ENCODE peak calls at places on chromosomes 2 and 18, in four cellular contexts. One of them, this sample, is unnamed.

GRCh38 chr18:75003764-75004690 is 204.9 kb downstream of the PTGR3 start:
- DNase-seq in hepatocyte: no peak
- DNase-seq in bronchial epithelial cell: no peak
- DNase-seq in GM12865: no peak
- DNase-seq in this sample: no peak

GRCh38 chr2:75113217-75113616 is 86.1 kb downstream of the TACR1 start:
- DNase-seq in hepatocyte: no peak
- DNase-seq in bronchial epithelial cell: no peak
- DNase-seq in GM12865: no peak
- DNase-seq in this sample: no peak

GRCh38 chr18:35430721-35431441 is 53.7 kb upstream of the ZNF396 start:
- DNase-seq in hepatocyte: no peak
- DNase-seq in bronchial epithelial cell: no peak
- DNase-seq in GM12865: no peak
- DNase-seq in this sample: no peak

GRCh38 chr2:240041363-240041762 is 11.1 kb upstream of the OR6B2 start:
- DNase-seq in hepatocyte: no peak
- DNase-seq in bronchial epithelial cell: no peak
- DNase-seq in GM12865: no peak
- DNase-seq in this sample: no peak

GRCh38 chr18:76889086-76889699 is 66.8 kb downstream of the ZNF236 start:
- DNase-seq in hepatocyte: no peak
- DNase-seq in bronchial epithelial cell: no peak
- DNase-seq in GM12865: no peak
- DNase-seq in this sample: no peak

GRCh38 chr2:136384541-136385303 is 266.8 kb upstream of the CXCR4 start:
- DNase-seq in hepatocyte: peak
- DNase-seq in bronchial epithelial cell: peak
- DNase-seq in GM12865: peak
- DNase-seq in this sample: peak

GRCh38 chr18:58190842-58191530 is 147.0 kb downstream of the NEDD4L start:
- DNase-seq in hepatocyte: no peak
- DNase-seq in bronchial epithelial cell: no peak
- DNase-seq in GM12865: no peak
- DNase-seq in this sample: no peak

GRCh38 chr2:33372940-33373553 is 103.4 kb upstream of the RASGRP3 start:
- DNase-seq in hepatocyte: peak
- DNase-seq in bronchial epithelial cell: peak
- DNase-seq in GM12865: peak
- DNase-seq in this sample: peak

GRCh38 chr2:30139131-30139870 is 7.5 kb upstream of the YPEL5 start:
- DNase-seq in hepatocyte: no peak
- DNase-seq in bronchial epithelial cell: peak
- DNase-seq in GM12865: peak
- DNase-seq in this sample: no peak

GRCh38 chr2:35462226-35462983 is 893.2 kb upstream of the CRIM1 start:
- DNase-seq in hepatocyte: no peak
- DNase-seq in bronchial epithelial cell: no peak
- DNase-seq in GM12865: no peak
- DNase-seq in this sample: no peak

GRCh38 chr2:202054716-202055115 is 18.3 kb upstream of the KIAA2012 start:
- DNase-seq in hepatocyte: no peak
- DNase-seq in bronchial epithelial cell: no peak
- DNase-seq in GM12865: no peak
- DNase-seq in this sample: no peak

GRCh38 chr2:31401580-31401979 is 13.0 kb downstream of the XDH start:
- DNase-seq in hepatocyte: no peak
- DNase-seq in bronchial epithelial cell: peak
- DNase-seq in GM12865: no peak
- DNase-seq in this sample: no peak

GRCh38 chr2:128440666-128441340 is 122.1 kb upstream of the HS6ST1 start:
- DNase-seq in hepatocyte: no peak
- DNase-seq in bronchial epithelial cell: no peak
- DNase-seq in GM12865: no peak
- DNase-seq in this sample: no peak

GRCh38 chr18:71442830-71443229 is 1101.3 kb downstream of the CBLN2 start:
- DNase-seq in hepatocyte: no peak
- DNase-seq in bronchial epithelial cell: no peak
- DNase-seq in GM12865: no peak
- DNase-seq in this sample: no peak

GRCh38 chr2:227888289-227888688 is 16.9 kb downstream of the DAW1 start:
- DNase-seq in hepatocyte: no peak
- DNase-seq in bronchial epithelial cell: no peak
- DNase-seq in GM12865: no peak
- DNase-seq in this sample: no peak

GRCh38 chr2:17539993-17540812 is at the start of gene VSNL1:
- DNase-seq in hepatocyte: peak
- DNase-seq in bronchial epithelial cell: peak
- DNase-seq in GM12865: peak
- DNase-seq in this sample: no peak

GRCh38 chr2:199668648-199669047 is 182.3 kb downstream of the FTCDNL1 start:
- DNase-seq in hepatocyte: no peak
- DNase-seq in bronchial epithelial cell: no peak
- DNase-seq in GM12865: no peak
- DNase-seq in this sample: no peak

GRCh38 chr18:28716321-28716720 is 539.4 kb upstream of the CDH2 start:
- DNase-seq in hepatocyte: no peak
- DNase-seq in bronchial epithelial cell: no peak
- DNase-seq in GM12865: no peak
- DNase-seq in this sample: no peak

GRCh38 chr2:8549273-8549922 is 132.5 kb upstream of the ID2 start:
- DNase-seq in hepatocyte: no peak
- DNase-seq in bronchial epithelial cell: no peak
- DNase-seq in GM12865: no peak
- DNase-seq in this sample: no peak

GRCh38 chr2:190181066-190181681 is 118.6 kb upstream of the MSTN start:
- DNase-seq in hepatocyte: no peak
- DNase-seq in bronchial epithelial cell: peak
- DNase-seq in GM12865: peak
- DNase-seq in this sample: no peak

GRCh38 chr18:48376934-48377333 is 32.2 kb downstream of the ZBTB7C start:
- DNase-seq in hepatocyte: no peak
- DNase-seq in bronchial epithelial cell: no peak
- DNase-seq in GM12865: no peak
- DNase-seq in this sample: no peak

GRCh38 chr2:196459539-196459938 is 180.0 kb upstream of the CCDC150 start:
- DNase-seq in hepatocyte: no peak
- DNase-seq in bronchial epithelial cell: no peak
- DNase-seq in GM12865: peak
- DNase-seq in this sample: peak

GRCh38 chr2:198788676-198789075 is 669.1 kb downstream of the SATB2 start:
- DNase-seq in hepatocyte: no peak
- DNase-seq in bronchial epithelial cell: no peak
- DNase-seq in GM12865: no peak
- DNase-seq in this sample: no peak

GRCh38 chr2:217789003-217789735 is 213.6 kb downstream of the TNS1 start:
- DNase-seq in hepatocyte: peak
- DNase-seq in bronchial epithelial cell: peak
- DNase-seq in GM12865: peak
- DNase-seq in this sample: peak

GRCh38 chr2:43136862-43137261 is 89.5 kb downstream of the ZFP36L2 start:
- DNase-seq in hepatocyte: peak
- DNase-seq in bronchial epithelial cell: no peak
- DNase-seq in GM12865: peak
- DNase-seq in this sample: peak

GRCh38 chr2:118837067-118837466 is 10.4 kb downstream of the EN1 start:
- DNase-seq in hepatocyte: no peak
- DNase-seq in bronchial epithelial cell: no peak
- DNase-seq in GM12865: no peak
- DNase-seq in this sample: no peak

GRCh38 chr18:50097702-50098101 is 97.2 kb downstream of the MYO5B start:
- DNase-seq in hepatocyte: no peak
- DNase-seq in bronchial epithelial cell: peak
- DNase-seq in GM12865: peak
- DNase-seq in this sample: no peak

GRCh38 chr2:145221511-145221910 is 701.6 kb upstream of the ZEB2 start:
- DNase-seq in hepatocyte: no peak
- DNase-seq in bronchial epithelial cell: no peak
- DNase-seq in GM12865: no peak
- DNase-seq in this sample: no peak

GRCh38 chr18:78196280-78196679 is 783.3 kb upstream of the SALL3 start:
- DNase-seq in hepatocyte: no peak
- DNase-seq in bronchial epithelial cell: no peak
- DNase-seq in GM12865: no peak
- DNase-seq in this sample: no peak

GRCh38 chr2:110679337-110679707 is 1.5 kb upstream of the BUB1 start:
- DNase-seq in hepatocyte: peak
- DNase-seq in bronchial epithelial cell: peak
- DNase-seq in GM12865: peak
- DNase-seq in this sample: no peak

GRCh38 chr2:204453730-204454167 is 91.5 kb upstream of the PARD3B start:
- DNase-seq in hepatocyte: peak
- DNase-seq in bronchial epithelial cell: no peak
- DNase-seq in GM12865: no peak
- DNase-seq in this sample: no peak

GRCh38 chr2:86023366-86023712 is 82.3 kb downstream of the POLR1A start:
- DNase-seq in hepatocyte: no peak
- DNase-seq in bronchial epithelial cell: no peak
- DNase-seq in GM12865: no peak
- DNase-seq in this sample: no peak

GRCh38 chr2:38750793-38751042 is 443 bp downstream of the SRSF7 start:
- DNase-seq in hepatocyte: peak
- DNase-seq in bronchial epithelial cell: no peak
- DNase-seq in GM12865: peak
- DNase-seq in this sample: peak

GRCh38 chr2:65485839-65486238 is 53.4 kb upstream of the SPRED2 start:
- DNase-seq in hepatocyte: no peak
- DNase-seq in bronchial epithelial cell: no peak
- DNase-seq in GM12865: no peak
- DNase-seq in this sample: no peak

GRCh38 chr2:31270136-31270535 is 36.2 kb downstream of the EHD3 start:
- DNase-seq in hepatocyte: no peak
- DNase-seq in bronchial epithelial cell: peak
- DNase-seq in GM12865: no peak
- DNase-seq in this sample: no peak

DNA sequence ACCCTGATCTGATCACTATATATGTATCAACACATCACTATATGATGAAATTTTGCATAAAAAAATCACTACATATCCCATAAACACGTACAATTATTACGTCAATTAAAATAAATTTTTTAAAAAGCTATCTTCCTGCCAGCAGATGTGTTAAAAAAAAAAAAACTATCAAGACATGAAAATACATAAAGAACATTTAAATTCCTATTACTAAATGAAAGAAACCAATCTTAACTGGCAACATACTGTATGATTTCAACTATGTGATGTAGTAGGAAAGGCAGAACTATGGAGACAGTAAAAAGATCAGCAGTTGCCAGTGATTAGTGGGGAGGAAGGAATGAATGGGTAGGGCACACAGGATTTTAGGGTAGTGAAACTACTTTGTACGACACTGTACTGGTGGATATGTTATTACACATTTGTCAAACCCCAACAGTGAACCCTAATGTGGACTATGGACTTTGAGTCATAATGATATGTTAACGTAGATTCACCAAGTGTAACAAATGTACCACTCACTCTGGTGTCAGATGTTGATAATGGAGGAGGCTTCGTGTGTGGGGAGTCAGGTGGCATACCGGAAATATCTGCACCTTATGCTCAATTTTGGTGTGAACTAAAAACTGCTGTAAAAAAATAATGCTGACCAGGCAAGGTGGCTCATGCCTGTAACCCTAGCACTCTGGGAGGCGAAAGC is 27.4 kb downstream of the USP34 start:
- DNase-seq in hepatocyte: peak
- DNase-seq in bronchial epithelial cell: no peak
- DNase-seq in GM12865: peak
- DNase-seq in this sample: no peak
- H3K4me3 ChIP-seq in hepatocyte: no peak
- H3K4me3 ChIP-seq in bronchial epithelial cell: no peak
- H3K4me3 ChIP-seq in GM12865: no peak
- H3K4me3 ChIP-seq in this sample: no peak

GRCh38 chr2:113127646-113128385 is 418 bp downstream of the IL1RN start:
- DNase-seq in hepatocyte: no peak
- DNase-seq in bronchial epithelial cell: no peak
- DNase-seq in GM12865: no peak
- DNase-seq in this sample: no peak
- H3K4me3 ChIP-seq in hepatocyte: no peak
- H3K4me3 ChIP-seq in bronchial epithelial cell: no peak
- H3K4me3 ChIP-seq in GM12865: no peak
- H3K4me3 ChIP-seq in this sample: no peak

GRCh38 chr2:26178746-26179436 is 6.0 kb downstream of the GAREM2 start:
- DNase-seq in hepatocyte: peak
- DNase-seq in bronchial epithelial cell: no peak
- DNase-seq in GM12865: peak
- DNase-seq in this sample: no peak

GRCh38 chr2:26177122-26177521 is 4.2 kb downstream of the GAREM2 start:
- DNase-seq in hepatocyte: no peak
- DNase-seq in bronchial epithelial cell: no peak
- DNase-seq in GM12865: no peak
- DNase-seq in this sample: no peak

GRCh38 chr2:26182441-26182840 is 9.6 kb downstream of the GAREM2 start:
- DNase-seq in hepatocyte: no peak
- DNase-seq in bronchial epithelial cell: no peak
- DNase-seq in GM12865: no peak
- DNase-seq in this sample: no peak

GRCh38 chr2:26178246-26178645 is 5.4 kb downstream of the GAREM2 start:
- DNase-seq in hepatocyte: no peak
- DNase-seq in bronchial epithelial cell: no peak
- DNase-seq in GM12865: no peak
- DNase-seq in this sample: no peak

DNA sequence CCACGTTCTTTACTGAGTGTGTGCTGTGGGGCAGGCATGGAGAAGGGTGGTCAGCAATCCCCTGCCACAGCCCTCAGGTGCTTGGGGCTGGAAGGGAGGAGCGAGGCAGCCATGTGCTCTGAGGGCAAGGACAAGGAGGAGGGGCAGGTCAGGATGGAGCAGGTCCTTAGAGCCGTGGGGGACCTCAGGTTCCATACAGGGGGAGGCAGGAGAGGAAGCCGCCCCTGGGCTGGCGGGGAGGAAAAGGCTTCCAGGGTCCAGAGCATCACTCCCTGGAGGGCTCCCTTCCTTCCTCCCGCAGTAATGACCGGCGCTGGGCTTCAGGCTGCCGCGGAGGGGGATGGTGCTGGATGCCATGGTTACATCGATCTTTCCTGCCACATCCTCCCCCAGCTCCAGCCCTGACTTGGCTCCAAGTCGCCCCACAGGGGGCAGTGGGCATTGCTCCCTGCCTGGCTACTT is 6.6 kb downstream of the GAREM2 start:
- DNase-seq in hepatocyte: no peak
- DNase-seq in bronchial epithelial cell: no peak
- DNase-seq in GM12865: no peak
- DNase-seq in this sample: no peak
- H3K4me3 ChIP-seq in hepatocyte: peak
- H3K4me3 ChIP-seq in bronchial epithelial cell: no peak
- H3K4me3 ChIP-seq in GM12865: no peak
- H3K4me3 ChIP-seq in this sample: peak

DNA sequence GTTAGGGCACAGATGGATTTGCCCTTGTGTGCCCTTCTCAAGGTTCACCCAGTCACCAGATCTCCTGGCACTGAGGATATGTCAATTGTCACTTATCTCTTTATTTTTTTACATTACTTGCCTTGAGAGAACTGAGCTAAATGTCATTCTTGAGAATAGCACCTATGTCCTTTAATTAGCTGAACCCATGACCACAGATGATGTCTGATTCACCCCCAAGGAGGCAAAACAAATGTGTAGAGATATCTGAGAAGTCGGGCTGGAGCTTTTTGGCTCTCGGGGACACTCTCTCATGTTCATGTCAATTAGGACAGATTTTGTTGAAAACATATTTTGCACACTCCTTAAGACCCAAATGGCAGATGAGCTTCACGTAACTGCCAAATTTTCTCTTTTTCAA is 171.4 kb upstream of the LRRTM1 start:
- DNase-seq in hepatocyte: no peak
- DNase-seq in bronchial epithelial cell: no peak
- DNase-seq in GM12865: no peak
- DNase-seq in this sample: no peak
- H3K4me3 ChIP-seq in hepatocyte: no peak
- H3K4me3 ChIP-seq in bronchial epithelial cell: no peak
- H3K4me3 ChIP-seq in GM12865: no peak
- H3K4me3 ChIP-seq in this sample: no peak